ENCODE peak calls at places on chromosomes 13 and 19, in six cellular contexts. F is GM23248; S is SK-N-MC; X is OCI-LY7; Q is cardiac muscle cell; P is CD4-positive, CD25-positive, alpha-beta regulatory T cell. I is an unnamed sample. For H3K9me3, the result is how much of the 10 kb centered on the place peaks cover.

GRCh38 chr13:110925023-110925608 is 10.2 kb upstream of the ANKRD10 start:
- DNase-seq in F (no peak), S (no peak), X (peak), Q (peak), P (no peak), I (no peak)

GRCh38 chr13:24220086-24220703 is 59.7 kb downstream of the SPATA13 start:
- DNase-seq in F (peak), S (peak), X (peak), Q (peak), P (peak), I (peak)

GRCh38 chr13:78600317-78600899 is 2.9 kb downstream of the POU4F1 start:
- DNase-seq in F (no peak), S (no peak), X (no peak), Q (no peak), P (no peak), I (no peak)

GRCh38 chr19:33406521-33407139 is 33.1 kb downstream of the CEBPG start:
- DNase-seq in F (peak), S (peak), X (peak), Q (peak), P (peak), I (peak)

GRCh38 chr19:6674868-6675305 is 4.9 kb upstream of the TNFSF14 start:
- DNase-seq in F (peak), S (peak), X (peak), Q (peak), P (peak), I (no peak)

GRCh38 chr19:1169921-1170885 is 3.9 kb downstream of the SBNO2 start:
- DNase-seq in F (peak), S (no peak), X (no peak), Q (peak), P (no peak), I (peak)

GRCh38 chr19:5890099-5890498 is 13.5 kb downstream of the NDUFA11 start:
- DNase-seq in F (no peak), S (no peak), X (no peak), Q (no peak), P (no peak), I (no peak)

GRCh38 chr19:41426952-41427646 is at the start of gene B3GNT8:
- DNase-seq in F (peak), S (no peak), X (no peak), Q (peak), P (peak), I (peak)

GRCh38 chr13:90968510-90968909 is 379.0 kb upstream of the MIR17HG start:
- DNase-seq in F (peak), S (peak), X (peak), Q (peak), P (no peak), I (peak)

GRCh38 chr13:98180092-98180491 is 3.0 kb upstream of the RNF113B start:
- DNase-seq in F (no peak), S (no peak), X (no peak), Q (peak), P (no peak), I (no peak)
- H3K9me3 ChIP-seq in F (under half), S (under half), X (under half), Q (under half), P (under half), I (under half)

GRCh38 chr13:108566413-108567170 is 62.8 kb upstream of the MYO16 start:
- DNase-seq in F (no peak), S (peak), X (no peak), Q (no peak), P (no peak), I (no peak)
- H3K9me3 ChIP-seq in F (under half), S (under half), X (under half), Q (under half), P (under half), I (under half)

GRCh38 chr19:57068921-57069697 is 50.7 kb upstream of the USP29 start:
- DNase-seq in F (no peak), S (no peak), X (no peak), Q (no peak), P (no peak), I (peak)
- H3K9me3 ChIP-seq in F (under half), S (under half), X (under half), Q (under half), P (under half), I (under half)

DNA sequence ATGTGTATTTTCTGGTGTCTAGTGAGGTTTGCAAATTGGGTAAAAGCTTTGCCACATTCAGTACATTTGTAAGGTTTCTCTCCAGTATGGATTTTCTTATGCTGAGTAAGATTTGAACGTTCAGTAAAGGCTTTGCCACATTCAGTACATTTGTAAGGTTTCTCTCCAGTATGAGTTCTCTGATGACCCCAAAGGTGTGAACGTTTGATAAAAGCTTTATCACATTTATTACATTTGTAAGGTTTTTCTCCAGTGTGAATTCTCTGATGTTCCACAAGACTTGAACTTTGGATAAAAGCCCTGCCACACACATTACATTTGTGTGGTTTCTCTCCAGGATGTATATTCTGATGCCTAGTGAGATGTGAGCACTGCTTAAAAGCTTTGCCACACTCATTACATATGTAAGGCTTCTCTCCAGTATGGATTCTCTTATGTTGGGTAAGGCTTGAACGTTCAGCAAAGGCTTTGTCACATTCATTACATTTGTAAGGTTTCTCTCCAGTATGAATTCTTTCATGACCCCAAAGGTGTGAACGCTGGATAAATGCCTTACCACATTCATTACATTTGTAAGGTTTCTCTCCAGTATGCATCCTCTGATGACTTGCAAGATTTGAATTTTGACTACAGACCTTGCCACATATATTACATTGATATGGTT is 17.4 kb downstream of the ZNF677 start:
- DNase-seq in F (no peak), S (no peak), X (no peak), Q (no peak), P (no peak), I (no peak)
- H3K9me3 ChIP-seq in F (under half), S (under half), X (under half), Q (under half), P (half or more), I (under half)

GRCh38 chr19:57978586-57979289 is 4.4 kb upstream of the C19orf18 start:
- DNase-seq in F (peak), S (no peak), X (no peak), Q (no peak), P (no peak), I (no peak)

GRCh38 chr19:57974434-57974833 is at the start of gene C19orf18:
- DNase-seq in F (no peak), S (no peak), X (no peak), Q (no peak), P (no peak), I (no peak)
- H3K9me3 ChIP-seq in F (under half), S (under half), X (under half), Q (under half), P (half or more), I (under half)